ENCODE peak calls at places on chromosomes 2 and 18, in seven cellular contexts. S is transverse colon, X is tibial nerve, Q is A549, K is ovary, W is SK-N-SH, N is K562. C is an unnamed sample.
A peak's percentile ranks its signal among the peaks of the same experiment; 100 is the strongest.

GRCh38 chr2:192292478-192292877 is 97.7 kb upstream of the TMEFF2 start:
- DNase-seq in S (no peak), X (no peak), Q (no peak), K (no peak), W (no peak), N (no peak), C (no peak)

GRCh38 chr2:20135631-20136050 is 84.2 kb upstream of the LAPTM4A start:
- DNase-seq in S (peak; percentile 78), X (peak; percentile 24), Q (peak; percentile 75), K (peak; percentile 85), W (peak; percentile 89), N (peak; percentile 63), C (peak; percentile 85)

GRCh38 chr2:179460530-179460929 is 195.9 kb upstream of the SESTD1 start:
- DNase-seq in S (no peak), X (no peak), Q (peak; percentile 56), K (no peak), W (no peak), N (no peak), C (no peak)

GRCh38 chr18:64097497-64097896 is 51.4 kb downstream of the LINC00305 start:
- DNase-seq in S (no peak), X (no peak), Q (no peak), K (no peak), W (no peak), N (no peak), C (no peak)

GRCh38 chr18:48139427-48140347 is 209.2 kb upstream of the SMAD2 start:
- DNase-seq in S (peak; percentile 93), X (no peak), Q (no peak), K (peak; percentile 86), W (peak; percentile 82), N (no peak), C (peak; percentile 92)

GRCh38 chr2:236776695-236777251 is 207.1 kb downstream of the ACKR3 start:
- DNase-seq in S (no peak), X (peak; percentile 34), Q (peak; percentile 85), K (no peak), W (no peak), N (no peak), C (no peak)

GRCh38 chr2:120388222-120389035 is 42.5 kb downstream of the INHBB start:
- DNase-seq in S (peak; percentile 2), X (no peak), Q (no peak), K (peak; percentile 5), W (no peak), N (no peak), C (peak; percentile 9)

GRCh38 chr2:62110415-62111025 is 85.4 kb upstream of the B3GNT2 start:
- DNase-seq in S (no peak), X (no peak), Q (no peak), K (no peak), W (no peak), N (no peak), C (no peak)

GRCh38 chr2:67660871-67661270 is 263.7 kb downstream of the ETAA1 start:
- DNase-seq in S (no peak), X (no peak), Q (no peak), K (no peak), W (no peak), N (no peak), C (no peak)

GRCh38 chr2:148532049-148532428 is 112.5 kb upstream of the EPC2 start:
- DNase-seq in S (no peak), X (no peak), Q (no peak), K (no peak), W (no peak), N (no peak), C (no peak)

GRCh38 chr2:119225084-119225864 is 1.6 kb downstream of the STEAP3 start:
- DNase-seq in S (peak; percentile 58), X (no peak), Q (no peak), K (no peak), W (no peak), N (no peak), C (peak; percentile 75)

GRCh38 chr2:60966465-60967405 is 50.8 kb upstream of the PEX13 start:
- DNase-seq in S (no peak), X (no peak), Q (no peak), K (no peak), W (no peak), N (no peak), C (no peak)
- TF ChIP-seq EP300 in S (no peak), X (no peak), Q (no peak), K (no peak), W (no peak), N (no peak), C (no peak)

GRCh38 chr2:44938287-44939073 is 3.0 kb upstream of the SIX3 start:
- DNase-seq in S (no peak), X (no peak), Q (peak; percentile 52), K (no peak), W (peak; percentile 70), N (no peak), C (no peak)
- H3K4me3 ChIP-seq in S (peak overlapping the region; percentile 9), X (peak overlapping the region; percentile 15), Q (peak overlapping the region; percentile 82), K (no peak overlapping the region), W (peak overlapping the region; percentile 65), N (no peak overlapping the region), C (peak overlapping the region; percentile 56)

GRCh38 chr2:60465736-60466135 is 87.7 kb downstream of the BCL11A start:
- DNase-seq in S (no peak), X (no peak), Q (no peak), K (no peak), W (no peak), N (no peak), C (no peak)

GRCh38 chr2:60468390-60469085 is 84.9 kb downstream of the BCL11A start:
- DNase-seq in S (no peak), X (no peak), Q (no peak), K (no peak), W (no peak), N (no peak), C (no peak)

GRCh38 chr2:60469918-60470317 is 83.5 kb downstream of the BCL11A start:
- DNase-seq in S (no peak), X (no peak), Q (no peak), K (no peak), W (no peak), N (no peak), C (no peak)

GRCh38 chr2:60463249-60463648 is 90.2 kb downstream of the BCL11A start:
- DNase-seq in S (no peak), X (no peak), Q (no peak), K (no peak), W (no peak), N (no peak), C (no peak)

DNA sequence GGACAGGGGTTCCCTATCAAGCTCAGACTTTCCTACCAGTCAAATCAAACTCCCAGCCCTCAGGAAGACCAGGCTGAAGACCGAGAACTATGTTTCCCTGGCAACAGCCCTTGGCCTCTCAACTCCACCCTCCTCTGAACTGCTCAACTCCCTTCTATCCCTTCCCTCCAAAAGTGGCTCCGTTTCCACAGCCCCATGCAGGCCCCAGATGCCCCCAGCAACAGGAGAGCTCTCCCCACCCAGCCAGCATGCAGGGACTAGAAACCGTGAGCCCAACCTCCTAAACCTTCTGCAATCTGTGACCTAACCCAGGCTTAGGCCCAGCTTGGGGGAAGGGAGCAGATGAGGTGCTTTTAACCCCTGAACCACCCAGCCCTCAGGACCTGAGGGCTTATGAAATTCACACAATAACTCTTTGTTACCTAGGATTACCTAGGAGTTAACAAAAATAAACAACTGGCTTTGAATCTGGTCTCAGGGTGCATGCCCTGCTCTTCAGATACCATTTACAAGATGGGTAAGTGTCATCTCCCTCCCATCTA is 87.2 kb downstream of the BCL11A start:
- DNase-seq in S (no peak), X (no peak), Q (no peak), K (no peak), W (no peak), N (no peak), C (no peak)
- TF ChIP-seq EP300 in S (no peak), X (no peak), Q (no peak), K (no peak), W (no peak), N (no peak), C (no peak)

GRCh38 chr2:260507-261161 is 3.2 kb downstream of the SH3YL1 start:
- DNase-seq in S (no peak), X (no peak), Q (no peak), K (no peak), W (no peak), N (no peak), C (no peak)
- H3K4me3 ChIP-seq in S (no peak overlapping the region), X (no peak overlapping the region), Q (no peak overlapping the region), K (no peak overlapping the region), W (no peak overlapping the region), N (no peak overlapping the region), C (no peak overlapping the region)

GRCh38 chr18:10783941-10784340 is 258.1 kb downstream of the NAPG start:
- DNase-seq in S (no peak), X (no peak), Q (no peak), K (no peak), W (no peak), N (no peak), C (no peak)

GRCh38 chr18:10784596-10785202 is 258.9 kb downstream of the NAPG start:
- DNase-seq in S (no peak), X (no peak), Q (no peak), K (no peak), W (no peak), N (no peak), C (no peak)

GRCh38 chr18:10785798-10786197 is 260.0 kb downstream of the NAPG start:
- DNase-seq in S (no peak), X (no peak), Q (no peak), K (no peak), W (no peak), N (no peak), C (no peak)

GRCh38 chr18:10791141-10791808 is 265.4 kb downstream of the NAPG start:
- DNase-seq in S (peak; percentile 9), X (no peak), Q (no peak), K (no peak), W (no peak), N (no peak), C (no peak)

GRCh38 chr18:10787293-10787901 is 261.6 kb downstream of the NAPG start:
- DNase-seq in S (peak; percentile 78), X (peak; percentile 84), Q (peak; percentile 69), K (peak; percentile 44), W (peak; percentile 34), N (peak; percentile 68), C (peak; percentile 77)
- TF ChIP-seq EP300 in S (no peak), X (no peak), Q (no peak), K (no peak), W (no peak), N (no peak), C (no peak)

DNA sequence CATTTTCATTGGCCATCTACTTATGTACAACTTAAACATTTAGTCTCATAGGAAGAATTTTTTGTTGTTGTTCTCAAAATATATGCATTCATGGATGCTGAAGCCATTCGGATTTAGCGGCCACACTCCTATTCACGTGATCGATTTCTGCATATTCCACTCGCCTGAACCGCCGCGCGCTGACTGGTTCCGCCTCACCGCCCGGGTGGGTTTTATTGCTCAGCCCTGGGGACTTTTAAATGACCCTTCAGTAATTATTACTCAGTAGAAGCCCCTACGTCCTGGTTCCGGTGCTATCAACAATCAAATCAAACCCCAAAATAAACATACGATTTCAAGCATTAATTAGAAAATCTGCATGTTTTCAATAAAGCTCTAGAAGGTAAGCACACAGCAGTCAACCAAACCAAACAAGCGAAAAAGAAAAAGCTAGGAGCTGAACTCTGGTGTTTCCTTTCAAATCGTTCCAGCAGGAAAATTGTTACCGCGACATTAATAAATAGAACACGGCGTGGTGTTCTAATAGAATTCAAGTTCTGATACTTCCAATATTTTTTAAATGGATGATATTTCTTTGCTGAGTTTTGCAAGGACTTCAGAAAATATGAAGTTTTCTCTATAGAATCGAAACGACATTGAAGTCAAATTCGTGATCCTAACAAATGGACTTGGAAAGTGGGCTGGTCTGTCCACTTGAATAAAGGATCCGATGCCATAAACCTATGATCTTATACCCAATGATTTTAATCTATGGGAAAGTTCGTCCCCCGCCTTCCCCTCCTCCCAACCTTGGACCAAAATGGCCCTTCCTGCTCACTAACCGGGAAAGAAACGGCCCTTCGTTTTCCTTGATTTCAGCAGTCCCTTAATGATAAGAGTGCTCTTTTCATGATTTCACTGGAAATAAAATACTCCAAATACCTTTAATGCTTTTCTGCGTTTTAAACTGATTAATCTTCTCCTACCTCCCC is 9.2 kb downstream of the PAX3 start:
- DNase-seq in S (no peak), X (no peak), Q (no peak), K (no peak), W (no peak), N (no peak), C (no peak)
- H3K4me3 ChIP-seq in S (no peak overlapping the region), X (no peak overlapping the region), Q (no peak overlapping the region), K (no peak overlapping the region), W (no peak overlapping the region), N (no peak overlapping the region), C (no peak overlapping the region)